ENCODE peak calls at places on chromosomes 7 and 10, in nine cellular contexts. O is neural crest cell; J is stimulated activated CD4-positive, alpha-beta T cell treated with anti-CD3 and anti-CD28 coated beads, Interleukin-4, amount 100 ng/mL, for 1 hour; C is AG09319; X is NCI-H2081; I is GM03348; L is cardiac muscle cell; P is breast epithelium; D is NCI-H82. E is an unnamed sample.
A peak's percentile ranks its signal among the peaks of the same experiment; 100 is the strongest.

GRCh38 chr10:118407742-118408141 is 65.6 kb upstream of the FAM204A start:
- DNase-seq in O (no peak), J (no peak), C (no peak), X (no peak), I (no peak), L (no peak), P (no peak), D (no peak), E (no peak)

GRCh38 chr10:47340613-47341170 is 7.5 kb upstream of the RBP3 start:
- DNase-seq in O (peak; percentile 74), J (peak; percentile 74), C (peak; percentile 5), X (peak; percentile 23), I (peak; percentile 88), L (peak; percentile 66), P (peak; percentile 68), D (peak; percentile 66), E (peak; percentile 17)

GRCh38 chr7:74454948-74455804 is 1.5 kb downstream of the GTF2IRD1 start:
- DNase-seq in O (no peak), J (no peak), C (no peak), X (no peak), I (no peak), L (peak; percentile 59), P (peak; percentile 69), D (peak; percentile 19), E (no peak)

GRCh38 chr10:17590969-17591645 is 26.1 kb downstream of the HACD1 start:
- DNase-seq in O (no peak), J (no peak), C (no peak), X (no peak), I (no peak), L (no peak), P (no peak), D (no peak), E (no peak)

GRCh38 chr10:13767721-13768178 is 181.0 kb downstream of the PRPF18 start:
- DNase-seq in O (no peak), J (no peak), C (no peak), X (no peak), I (no peak), L (no peak), P (no peak), D (no peak), E (no peak)

GRCh38 chr10:86343761-86344160 is 22.8 kb downstream of the GRID1 start:
- DNase-seq in O (no peak), J (no peak), C (no peak), X (no peak), I (no peak), L (no peak), P (no peak), D (no peak), E (no peak)

GRCh38 chr7:132770055-132770454 is 193.8 kb upstream of the PLXNA4 start:
- DNase-seq in O (no peak), J (no peak), C (no peak), X (no peak), I (no peak), L (no peak), P (no peak), D (peak; percentile 73), E (no peak)

GRCh38 chr7:1428941-1429444 is 30.3 kb downstream of the MICALL2 start:
- DNase-seq in O (no peak), J (no peak), C (no peak), X (no peak), I (no peak), L (no peak), P (no peak), D (no peak), E (no peak)

GRCh38 chr7:82419200-82419599 is 24.4 kb downstream of the CACNA2D1 start:
- DNase-seq in O (no peak), J (no peak), C (no peak), X (peak; percentile 97), I (no peak), L (peak; percentile 39), P (no peak), D (no peak), E (no peak)

GRCh38 chr7:79458796-79459195 is 5.3 kb upstream of the MAGI2 start:
- DNase-seq in O (no peak), J (no peak), C (no peak), X (no peak), I (peak; percentile 29), L (no peak), P (no peak), D (no peak), E (no peak)

GRCh38 chr7:44634839-44635591 is 28.6 kb downstream of the OGDH start:
- DNase-seq in O (no peak), J (no peak), C (no peak), X (no peak), I (no peak), L (peak; percentile 17), P (no peak), D (peak; percentile 11), E (no peak)

GRCh38 chr10:97174937-97175336 is 10.8 kb downstream of the SLIT1 start:
- DNase-seq in O (no peak), J (no peak), C (no peak), X (no peak), I (no peak), L (no peak), P (no peak), D (no peak), E (no peak)

GRCh38 chr7:73894851-73895441 is 34.0 kb downstream of the TMEM270 start:
- DNase-seq in O (no peak), J (no peak), C (peak; percentile 92), X (no peak), I (peak; percentile 98), L (no peak), P (no peak), D (no peak), E (peak; percentile 58)

GRCh38 chr7:128405345-128406146 is 4.2 kb downstream of the IMPDH1 start:
- DNase-seq in O (peak; percentile 47), J (peak; percentile 66), C (no peak), X (peak; percentile 67), I (peak; percentile 93), L (peak; percentile 66), P (no peak), D (peak; percentile 80), E (no peak)

GRCh38 chr7:19024261-19024660 is 93.2 kb downstream of the TWIST1 start:
- DNase-seq in O (no peak), J (no peak), C (no peak), X (no peak), I (peak; percentile 67), L (no peak), P (no peak), D (no peak), E (peak; percentile 31)

GRCh38 chr10:88819290-88819689 is 16.8 kb downstream of the LIPM start:
- DNase-seq in O (no peak), J (no peak), C (no peak), X (no peak), I (peak; percentile 35), L (no peak), P (no peak), D (no peak), E (no peak)

GRCh38 chr10:110822708-110823291 is 48.9 kb upstream of the PDCD4 start:
- DNase-seq in O (no peak), J (no peak), C (no peak), X (no peak), I (no peak), L (peak; percentile 18), P (no peak), D (no peak), E (no peak)

GRCh38 chr7:92489634-92490033 is 11.9 kb upstream of the ERVW-1 start:
- DNase-seq in O (no peak), J (no peak), C (no peak), X (no peak), I (no peak), L (no peak), P (no peak), D (no peak), E (no peak)

GRCh38 chr7:4849390-4849789 is 12.4 kb downstream of the PAPOLB start:
- DNase-seq in O (peak; percentile 14), J (no peak), C (no peak), X (peak; percentile 10), I (no peak), L (peak; percentile 60), P (no peak), D (peak; percentile 81), E (no peak)

GRCh38 chr7:13508586-13508985 is 480.9 kb downstream of the ETV1 start:
- DNase-seq in O (no peak), J (no peak), C (no peak), X (no peak), I (peak; percentile 13), L (peak; percentile 14), P (no peak), D (no peak), E (no peak)

GRCh38 chr7:104903044-104903443 is 111.0 kb upstream of the KMT2E start:
- DNase-seq in O (no peak), J (no peak), C (no peak), X (no peak), I (peak; percentile 20), L (no peak), P (no peak), D (no peak), E (no peak)

GRCh38 chr7:150357277-150357676 is 11.3 kb upstream of the REPIN1 start:
- DNase-seq in O (no peak), J (peak; percentile 65), C (no peak), X (no peak), I (no peak), L (no peak), P (no peak), D (peak; percentile 92), E (no peak)

GRCh38 chr7:108584211-108584610 is 14.5 kb downstream of the DNAJB9 start:
- DNase-seq in O (no peak), J (no peak), C (no peak), X (no peak), I (no peak), L (no peak), P (no peak), D (no peak), E (no peak)

GRCh38 chr10:75291800-75292199 is 56.0 kb upstream of the COMTD1 start:
- DNase-seq in O (no peak), J (no peak), C (no peak), X (no peak), I (no peak), L (no peak), P (no peak), D (no peak), E (no peak)

GRCh38 chr7:118473271-118473670 is 248.8 kb downstream of the ANKRD7 start:
- DNase-seq in O (no peak), J (no peak), C (no peak), X (no peak), I (no peak), L (no peak), P (no peak), D (no peak), E (no peak)

GRCh38 chr10:77264107-77264506 is 373.5 kb downstream of the KCNMA1 start:
- DNase-seq in O (no peak), J (no peak), C (no peak), X (no peak), I (no peak), L (no peak), P (no peak), D (no peak), E (no peak)

GRCh38 chr7:77862691-77863090 is 64.1 kb downstream of the PHTF2 start:
- DNase-seq in O (no peak), J (no peak), C (no peak), X (peak; percentile 99), I (no peak), L (no peak), P (no peak), D (no peak), E (no peak)

GRCh38 chr10:31765546-31765945 is 163.1 kb downstream of the ARHGAP12 start:
- DNase-seq in O (no peak), J (no peak), C (peak; percentile 72), X (no peak), I (peak; percentile 74), L (no peak), P (no peak), D (no peak), E (no peak)